ENCODE peak calls at places on chromosomes 5 and 9, in seven cellular contexts. R is WTC11; M is stimulated activated CD8-positive, alpha-beta memory T cell treated with anti-CD3 and anti-CD28 coated beads, Interleukin-7, amount 100 ng/mL, for 4 hours; B is lung; O is T-helper 2 cell; F is pancreas; Q is activated CD4-positive, alpha-beta T cell treated with anti-CD3 and anti-CD28 coated beads, Interleukin-2, amount 10 ng/mL, durations not matched to agents 7 days and 5 days. U is an unnamed sample.

GRCh38 chr5:133086366-133086875 is 34.6 kb downstream of the HSPA4 start:
- DNase-seq in R (no peak), M (no peak), B (no peak), O (no peak), F (no peak), Q (no peak), U (no peak)

GRCh38 chr9:36268007-36268427 is 9.8 kb upstream of the GNE start:
- DNase-seq in R (no peak), M (no peak), B (no peak), O (no peak), F (no peak), Q (no peak), U (no peak)

GRCh38 chr9:130451509-130452388 is 7.0 kb downstream of the ASS1 start:
- DNase-seq in R (peak), M (no peak), B (peak), O (no peak), F (peak), Q (no peak), U (no peak)

GRCh38 chr9:88544245-88544644 is 9.3 kb downstream of the NXNL2 start:
- DNase-seq in R (no peak), M (no peak), B (no peak), O (no peak), F (no peak), Q (no peak), U (no peak)

GRCh38 chr9:133493428-133493827 is 14.5 kb upstream of the SLC2A6 start:
- DNase-seq in R (no peak), M (no peak), B (no peak), O (no peak), F (no peak), Q (no peak), U (no peak)

GRCh38 chr5:165624547-165624946 is 2119.1 kb downstream of the MAT2B start:
- DNase-seq in R (no peak), M (no peak), B (no peak), O (no peak), F (no peak), Q (no peak), U (no peak)

GRCh38 chr5:128195316-128195715 is 111.8 kb downstream of the SLC12A2 start:
- DNase-seq in R (no peak), M (no peak), B (no peak), O (no peak), F (no peak), Q (no peak), U (no peak)

GRCh38 chr5:151223447-151224264 is at the start of gene CCDC69:
- DNase-seq in R (peak), M (peak), B (peak), O (peak), F (peak), Q (peak), U (peak)